ENCODE peak calls at places on chromosomes 2 and 18, in six cellular contexts. One of them, this sample, is unnamed.

GRCh38 chr2:193985272-193985671 is 1671.8 kb upstream of the SLC39A10 start:
- DNase-seq in sigmoid colon: no peak
- DNase-seq in ovary: no peak
- DNase-seq in H1: no peak
- DNase-seq in transverse colon: no peak
- DNase-seq in A549: no peak
- DNase-seq in this sample: no peak

GRCh38 chr2:14572588-14573089 is 59.9 kb upstream of the LRATD1 start:
- DNase-seq in sigmoid colon: no peak
- DNase-seq in transverse colon: no peak
- DNase-seq in H1: no peak
- DNase-seq in ovary: no peak
- DNase-seq in A549: no peak
- DNase-seq in this sample: no peak

GRCh38 chr2:153509133-153509532 is 30.6 kb upstream of the RPRM start:
- DNase-seq in ovary: no peak
- DNase-seq in sigmoid colon: no peak
- DNase-seq in H1: no peak
- DNase-seq in transverse colon: no peak
- DNase-seq in A549: no peak
- DNase-seq in this sample: no peak

GRCh38 chr18:28684746-28685145 is 507.8 kb upstream of the CDH2 start:
- DNase-seq in sigmoid colon: no peak
- DNase-seq in ovary: no peak
- DNase-seq in H1: no peak
- DNase-seq in transverse colon: no peak
- DNase-seq in A549: no peak
- DNase-seq in this sample: no peak

GRCh38 chr2:77016481-77016880 is 505.7 kb downstream of the LRRTM4 start:
- DNase-seq in transverse colon: no peak
- DNase-seq in sigmoid colon: no peak
- DNase-seq in A549: no peak
- DNase-seq in H1: no peak
- DNase-seq in ovary: no peak
- DNase-seq in this sample: no peak

GRCh38 chr18:59769105-59769865 is 72.1 kb upstream of the CCBE1 start:
- DNase-seq in transverse colon: no peak
- DNase-seq in sigmoid colon: no peak
- DNase-seq in A549: no peak
- DNase-seq in H1: no peak
- DNase-seq in ovary: no peak
- DNase-seq in this sample: no peak

GRCh38 chr18:21110667-21111350 is 804 bp downstream of the ROCK1 start:
- DNase-seq in transverse colon: peak
- DNase-seq in A549: peak
- DNase-seq in ovary: no peak
- DNase-seq in H1: no peak
- DNase-seq in sigmoid colon: peak
- DNase-seq in this sample: no peak

GRCh38 chr2:239097428-239097696 is 249.5 kb downstream of the TWIST2 start:
- DNase-seq in H1: no peak
- DNase-seq in A549: no peak
- DNase-seq in sigmoid colon: no peak
- DNase-seq in transverse colon: no peak
- DNase-seq in ovary: no peak
- DNase-seq in this sample: no peak

GRCh38 chr2:71933467-71934319 is 214.0 kb downstream of the CYP26B1 start:
- DNase-seq in ovary: no peak
- DNase-seq in A549: peak
- DNase-seq in sigmoid colon: no peak
- DNase-seq in transverse colon: no peak
- DNase-seq in H1: no peak
- DNase-seq in this sample: peak

GRCh38 chr2:43090317-43090716 is 136.1 kb downstream of the ZFP36L2 start:
- DNase-seq in H1: no peak
- DNase-seq in transverse colon: no peak
- DNase-seq in sigmoid colon: no peak
- DNase-seq in A549: no peak
- DNase-seq in ovary: no peak
- DNase-seq in this sample: no peak

GRCh38 chr2:60498176-60499081 is 55.0 kb downstream of the BCL11A start:
- DNase-seq in transverse colon: no peak
- DNase-seq in A549: no peak
- DNase-seq in ovary: no peak
- DNase-seq in sigmoid colon: no peak
- DNase-seq in H1: no peak
- DNase-seq in this sample: no peak

GRCh38 chr2:69902213-69902922 is 8.6 kb downstream of the SNRNP27 start:
- DNase-seq in sigmoid colon: no peak
- DNase-seq in ovary: no peak
- DNase-seq in H1: no peak
- DNase-seq in transverse colon: peak
- DNase-seq in A549: no peak
- DNase-seq in this sample: no peak

GRCh38 chr2:202064206-202064880 is 8.7 kb upstream of the KIAA2012 start:
- DNase-seq in H1: no peak
- DNase-seq in transverse colon: no peak
- DNase-seq in sigmoid colon: no peak
- DNase-seq in ovary: no peak
- DNase-seq in A549: peak
- DNase-seq in this sample: no peak

GRCh38 chr18:63236417-63236816 is 83.2 kb downstream of the BCL2 start:
- DNase-seq in sigmoid colon: no peak
- DNase-seq in transverse colon: no peak
- DNase-seq in A549: no peak
- DNase-seq in ovary: no peak
- DNase-seq in H1: no peak
- DNase-seq in this sample: no peak

GRCh38 chr2:29213871-29214341 is 98.7 kb downstream of the CLIP4 start:
- DNase-seq in ovary: no peak
- DNase-seq in sigmoid colon: peak
- DNase-seq in A549: no peak
- DNase-seq in transverse colon: no peak
- DNase-seq in H1: no peak
- DNase-seq in this sample: peak

GRCh38 chr2:176157499-176158305 is 595 bp downstream of the HOXD3 start:
- DNase-seq in ovary: no peak
- DNase-seq in H1: no peak
- DNase-seq in A549: peak
- DNase-seq in transverse colon: peak
- DNase-seq in sigmoid colon: no peak
- DNase-seq in this sample: no peak

GRCh38 chr2:240401781-240402551 is 33.5 kb upstream of the GPC1 start:
- DNase-seq in sigmoid colon: peak
- DNase-seq in transverse colon: no peak
- DNase-seq in H1: no peak
- DNase-seq in ovary: peak
- DNase-seq in A549: no peak
- DNase-seq in this sample: no peak

GRCh38 chr2:118065015-118065666 is 23.1 kb upstream of the INSIG2 start:
- DNase-seq in ovary: no peak
- DNase-seq in sigmoid colon: no peak
- DNase-seq in H1: no peak
- DNase-seq in transverse colon: no peak
- DNase-seq in A549: no peak
- DNase-seq in this sample: no peak

GRCh38 chr18:22045221-22045918 is 124.0 kb upstream of the GATA6 start:
- DNase-seq in ovary: no peak
- DNase-seq in transverse colon: peak
- DNase-seq in H1: no peak
- DNase-seq in A549: no peak
- DNase-seq in sigmoid colon: no peak
- DNase-seq in this sample: no peak

GRCh38 chr2:17672583-17673317 is 80.9 kb downstream of the SMC6 start:
- DNase-seq in sigmoid colon: no peak
- DNase-seq in A549: peak
- DNase-seq in H1: no peak
- DNase-seq in transverse colon: no peak
- DNase-seq in ovary: no peak
- DNase-seq in this sample: no peak

GRCh38 chr2:113894156-113894743 is 4.4 kb downstream of the ACTR3 start:
- DNase-seq in A549: peak
- DNase-seq in ovary: no peak
- DNase-seq in transverse colon: no peak
- DNase-seq in H1: no peak
- DNase-seq in sigmoid colon: no peak
- DNase-seq in this sample: no peak

GRCh38 chr2:192194065-192194865 is 468 bp downstream of the TMEFF2 start:
- DNase-seq in transverse colon: no peak
- DNase-seq in ovary: no peak
- DNase-seq in sigmoid colon: peak
- DNase-seq in H1: no peak
- DNase-seq in A549: no peak
- DNase-seq in this sample: no peak

DNA sequence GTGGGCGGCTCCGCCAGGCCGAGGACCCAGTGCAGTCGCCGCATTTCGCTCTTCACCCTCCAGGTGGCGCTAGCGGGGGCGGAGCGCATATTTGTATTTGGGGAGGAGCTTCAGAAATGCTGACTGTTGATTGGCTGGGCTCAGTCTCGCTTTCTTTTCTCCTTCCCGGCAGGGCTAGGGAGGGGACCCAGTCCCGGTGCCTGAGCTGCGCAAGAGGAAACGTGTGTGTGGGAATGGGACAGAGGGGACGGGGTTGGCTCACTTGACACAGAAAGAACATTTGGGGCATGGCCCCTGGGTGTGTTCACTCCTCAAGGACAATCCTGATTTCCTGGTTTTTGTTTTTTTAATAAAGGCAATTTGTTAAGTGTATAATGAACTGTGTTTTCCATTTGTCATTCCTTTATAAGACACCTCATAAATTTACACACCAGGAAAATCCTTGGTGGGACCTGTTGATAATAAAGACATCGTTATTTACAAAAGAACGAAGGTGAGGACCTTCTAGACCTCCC is 20.4 kb upstream of the DNMT3A start:
- DNase-seq in A549: peak
- DNase-seq in sigmoid colon: peak
- DNase-seq in transverse colon: peak
- DNase-seq in ovary: peak
- DNase-seq in H1: peak
- DNase-seq in this sample: peak
- TF ChIP-seq EP300 in A549: no peak
- TF ChIP-seq EP300 in sigmoid colon: no peak
- TF ChIP-seq EP300 in transverse colon: no peak
- TF ChIP-seq EP300 in ovary: no peak
- TF ChIP-seq EP300 in H1: no peak
- TF ChIP-seq EP300 in this sample: no peak

DNA sequence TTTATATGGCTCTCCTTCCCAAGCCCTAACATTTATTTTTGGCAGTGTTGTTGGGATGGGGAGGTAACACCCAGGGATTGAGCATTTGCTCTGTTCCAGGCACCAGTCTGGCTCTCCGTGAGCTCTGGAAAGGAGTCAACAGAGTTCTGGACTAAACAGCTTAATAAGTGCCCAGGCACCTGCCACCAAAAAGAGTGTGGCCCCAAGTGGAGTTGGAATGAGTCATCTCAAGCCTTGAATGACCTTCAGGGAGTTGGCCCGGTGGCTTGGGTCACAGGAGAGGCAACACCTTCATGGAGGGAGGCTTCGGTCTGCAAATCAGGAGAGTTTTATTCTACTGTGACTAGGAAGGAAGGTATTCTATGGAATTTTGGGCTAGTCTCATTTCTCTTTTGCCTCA is 203.2 kb downstream of the DLGAP1 start:
- DNase-seq in transverse colon: no peak
- DNase-seq in A549: no peak
- DNase-seq in ovary: no peak
- DNase-seq in sigmoid colon: no peak
- DNase-seq in H1: no peak
- DNase-seq in this sample: no peak
- TF ChIP-seq EP300 in transverse colon: no peak
- TF ChIP-seq EP300 in A549: no peak
- TF ChIP-seq EP300 in ovary: no peak
- TF ChIP-seq EP300 in sigmoid colon: no peak
- TF ChIP-seq EP300 in H1: no peak
- TF ChIP-seq EP300 in this sample: no peak

GRCh38 chr2:226835420-226835795 is 446 bp upstream of the RHBDD1 start:
- DNase-seq in sigmoid colon: peak
- DNase-seq in A549: no peak
- DNase-seq in H1: no peak
- DNase-seq in ovary: no peak
- DNase-seq in transverse colon: no peak
- DNase-seq in this sample: no peak

GRCh38 chr2:226837787-226838603 is 2.1 kb downstream of the RHBDD1 start:
- DNase-seq in sigmoid colon: no peak
- DNase-seq in transverse colon: no peak
- DNase-seq in A549: no peak
- DNase-seq in H1: no peak
- DNase-seq in ovary: no peak
- DNase-seq in this sample: no peak

GRCh38 chr2:226836548-226836885 is 663 bp downstream of the RHBDD1 start:
- DNase-seq in ovary: no peak
- DNase-seq in sigmoid colon: no peak
- DNase-seq in transverse colon: no peak
- DNase-seq in H1: no peak
- DNase-seq in A549: no peak
- DNase-seq in this sample: no peak

GRCh38 chr2:226837334-226837733 is 1.5 kb downstream of the RHBDD1 start:
- DNase-seq in transverse colon: no peak
- DNase-seq in sigmoid colon: no peak
- DNase-seq in ovary: no peak
- DNase-seq in H1: no peak
- DNase-seq in A549: no peak
- DNase-seq in this sample: no peak

GRCh38 chr2:226835796-226836547 is at the start of gene RHBDD1:
- DNase-seq in H1: peak
- DNase-seq in sigmoid colon: peak
- DNase-seq in transverse colon: peak
- DNase-seq in ovary: peak
- DNase-seq in A549: peak
- DNase-seq in this sample: peak
- TF ChIP-seq EP300 in H1: no peak
- TF ChIP-seq EP300 in sigmoid colon: peak
- TF ChIP-seq EP300 in transverse colon: peak
- TF ChIP-seq EP300 in ovary: no peak
- TF ChIP-seq EP300 in A549: no peak
- TF ChIP-seq EP300 in this sample: peak

GRCh38 chr2:136232447-136233172 is 114.7 kb upstream of the CXCR4 start:
- DNase-seq in ovary: no peak
- DNase-seq in transverse colon: no peak
- DNase-seq in H1: no peak
- DNase-seq in A549: no peak
- DNase-seq in sigmoid colon: no peak
- DNase-seq in this sample: no peak

GRCh38 chr2:136230471-136230870 is 112.5 kb upstream of the CXCR4 start:
- DNase-seq in sigmoid colon: no peak
- DNase-seq in ovary: no peak
- DNase-seq in transverse colon: no peak
- DNase-seq in H1: no peak
- DNase-seq in A549: no peak
- DNase-seq in this sample: no peak

GRCh38 chr2:136234261-136234660 is 116.3 kb upstream of the CXCR4 start:
- DNase-seq in transverse colon: no peak
- DNase-seq in H1: no peak
- DNase-seq in sigmoid colon: no peak
- DNase-seq in ovary: no peak
- DNase-seq in A549: no peak
- DNase-seq in this sample: no peak

GRCh38 chr2:136235451-136236418 is 117.8 kb upstream of the CXCR4 start:
- DNase-seq in ovary: no peak
- DNase-seq in sigmoid colon: no peak
- DNase-seq in A549: peak
- DNase-seq in transverse colon: no peak
- DNase-seq in H1: no peak
- DNase-seq in this sample: no peak

GRCh38 chr2:136233315-136233714 is 115.4 kb upstream of the CXCR4 start:
- DNase-seq in H1: no peak
- DNase-seq in sigmoid colon: no peak
- DNase-seq in A549: no peak
- DNase-seq in ovary: no peak
- DNase-seq in transverse colon: no peak
- DNase-seq in this sample: no peak
- TF ChIP-seq EP300 in H1: no peak
- TF ChIP-seq EP300 in sigmoid colon: no peak
- TF ChIP-seq EP300 in A549: no peak
- TF ChIP-seq EP300 in ovary: no peak
- TF ChIP-seq EP300 in transverse colon: no peak
- TF ChIP-seq EP300 in this sample: no peak

This sample was measured in esophagus muscularis mucosa.